ENCODE peak calls at places on chromosome 10, in seven cellular contexts. One of them, this sample, is unnamed.

GRCh38 chr10:96645191-96645721 is 58.4 kb upstream of the TM9SF3 start:
- DNase-seq in body of pancreas: no peak
- DNase-seq in bronchial epithelial cell: no peak
- DNase-seq in HFF-Myc: no peak
- DNase-seq in AG09319: no peak
- DNase-seq in K562: no peak
- DNase-seq in mesothelial cell of epicardium: no peak
- DNase-seq in this sample: no peak

GRCh38 chr10:89793649-89794254 is 92.4 kb downstream of the KIF20B start:
- DNase-seq in AG09319: peak
- DNase-seq in mesothelial cell of epicardium: no peak
- DNase-seq in HFF-Myc: peak
- DNase-seq in bronchial epithelial cell: peak
- DNase-seq in K562: peak
- DNase-seq in body of pancreas: peak
- DNase-seq in this sample: peak

GRCh38 chr10:22252286-22252800 is 34.5 kb upstream of the EBLN1 start:
- DNase-seq in HFF-Myc: no peak
- DNase-seq in bronchial epithelial cell: peak
- DNase-seq in mesothelial cell of epicardium: peak
- DNase-seq in K562: no peak
- DNase-seq in AG09319: no peak
- DNase-seq in body of pancreas: peak
- DNase-seq in this sample: peak

GRCh38 chr10:5958077-5958476 is 19.3 kb downstream of the IL15RA start:
- DNase-seq in bronchial epithelial cell: no peak
- DNase-seq in mesothelial cell of epicardium: no peak
- DNase-seq in body of pancreas: no peak
- DNase-seq in HFF-Myc: peak
- DNase-seq in AG09319: no peak
- DNase-seq in K562: no peak
- DNase-seq in this sample: no peak

GRCh38 chr10:95660283-95660682 is 3.8 kb upstream of the ALDH18A1 start:
- DNase-seq in AG09319: no peak
- DNase-seq in mesothelial cell of epicardium: no peak
- DNase-seq in K562: no peak
- DNase-seq in bronchial epithelial cell: peak
- DNase-seq in body of pancreas: no peak
- DNase-seq in HFF-Myc: no peak
- DNase-seq in this sample: no peak

GRCh38 chr10:58734116-58734515 is 221.4 kb downstream of the BICC1 start:
- DNase-seq in AG09319: peak
- DNase-seq in mesothelial cell of epicardium: no peak
- DNase-seq in K562: no peak
- DNase-seq in HFF-Myc: no peak
- DNase-seq in body of pancreas: no peak
- DNase-seq in bronchial epithelial cell: no peak
- DNase-seq in this sample: no peak

GRCh38 chr10:5628798-5629788 is 37.3 kb downstream of the ASB13 start:
- DNase-seq in mesothelial cell of epicardium: no peak
- DNase-seq in K562: no peak
- DNase-seq in HFF-Myc: no peak
- DNase-seq in AG09319: no peak
- DNase-seq in bronchial epithelial cell: no peak
- DNase-seq in body of pancreas: no peak
- DNase-seq in this sample: no peak

GRCh38 chr10:23826399-23826798 is 382.5 kb upstream of the KIAA1217 start:
- DNase-seq in AG09319: no peak
- DNase-seq in K562: no peak
- DNase-seq in bronchial epithelial cell: peak
- DNase-seq in HFF-Myc: peak
- DNase-seq in body of pancreas: peak
- DNase-seq in mesothelial cell of epicardium: peak
- DNase-seq in this sample: peak

GRCh38 chr10:7388602-7389001 is 22.2 kb downstream of the SFMBT2 start:
- DNase-seq in mesothelial cell of epicardium: no peak
- DNase-seq in K562: no peak
- DNase-seq in AG09319: no peak
- DNase-seq in bronchial epithelial cell: no peak
- DNase-seq in body of pancreas: no peak
- DNase-seq in HFF-Myc: no peak
- DNase-seq in this sample: no peak

GRCh38 chr10:43781480-43782361 is 133.0 kb upstream of the ZNF32 start:
- DNase-seq in K562: peak
- DNase-seq in mesothelial cell of epicardium: no peak
- DNase-seq in HFF-Myc: no peak
- DNase-seq in AG09319: no peak
- DNase-seq in body of pancreas: peak
- DNase-seq in bronchial epithelial cell: no peak
- DNase-seq in this sample: no peak

GRCh38 chr10:132145521-132146185 is 41.1 kb upstream of the DPYSL4 start:
- DNase-seq in body of pancreas: no peak
- DNase-seq in HFF-Myc: no peak
- DNase-seq in mesothelial cell of epicardium: peak
- DNase-seq in K562: no peak
- DNase-seq in bronchial epithelial cell: no peak
- DNase-seq in AG09319: no peak
- DNase-seq in this sample: no peak

GRCh38 chr10:89879121-89879520 is 177.7 kb downstream of the KIF20B start:
- DNase-seq in AG09319: no peak
- DNase-seq in K562: no peak
- DNase-seq in body of pancreas: no peak
- DNase-seq in bronchial epithelial cell: no peak
- DNase-seq in HFF-Myc: no peak
- DNase-seq in mesothelial cell of epicardium: no peak
- DNase-seq in this sample: no peak

GRCh38 chr10:117948493-117948892 is 98.2 kb downstream of the RAB11FIP2 start:
- DNase-seq in mesothelial cell of epicardium: no peak
- DNase-seq in body of pancreas: no peak
- DNase-seq in K562: no peak
- DNase-seq in bronchial epithelial cell: no peak
- DNase-seq in AG09319: no peak
- DNase-seq in HFF-Myc: no peak
- DNase-seq in this sample: no peak

GRCh38 chr10:125773702-125774101 is 1.9 kb downstream of the MMP21 start:
- DNase-seq in K562: no peak
- DNase-seq in HFF-Myc: no peak
- DNase-seq in bronchial epithelial cell: no peak
- DNase-seq in mesothelial cell of epicardium: no peak
- DNase-seq in body of pancreas: no peak
- DNase-seq in AG09319: no peak
- DNase-seq in this sample: no peak

GRCh38 chr10:116756277-116756676 is 13.9 kb upstream of the HSPA12A start:
- DNase-seq in AG09319: no peak
- DNase-seq in body of pancreas: peak
- DNase-seq in bronchial epithelial cell: no peak
- DNase-seq in HFF-Myc: no peak
- DNase-seq in K562: no peak
- DNase-seq in mesothelial cell of epicardium: no peak
- DNase-seq in this sample: no peak

GRCh38 chr10:17510242-17510908 is 56.0 kb upstream of the ST8SIA6 start:
- DNase-seq in body of pancreas: no peak
- DNase-seq in AG09319: no peak
- DNase-seq in HFF-Myc: no peak
- DNase-seq in bronchial epithelial cell: no peak
- DNase-seq in K562: no peak
- DNase-seq in mesothelial cell of epicardium: no peak
- DNase-seq in this sample: no peak

GRCh38 chr10:13865758-13866491 is 279.2 kb downstream of the PRPF18 start:
- DNase-seq in AG09319: no peak
- DNase-seq in HFF-Myc: peak
- DNase-seq in K562: no peak
- DNase-seq in body of pancreas: no peak
- DNase-seq in mesothelial cell of epicardium: no peak
- DNase-seq in bronchial epithelial cell: peak
- DNase-seq in this sample: no peak

GRCh38 chr10:25786181-25786580 is 147.8 kb upstream of the MYO3A start:
- DNase-seq in bronchial epithelial cell: no peak
- DNase-seq in K562: no peak
- DNase-seq in mesothelial cell of epicardium: no peak
- DNase-seq in AG09319: no peak
- DNase-seq in body of pancreas: peak
- DNase-seq in HFF-Myc: no peak
- DNase-seq in this sample: no peak

GRCh38 chr10:122476034-122476695 is 14.8 kb downstream of the HTRA1 start:
- DNase-seq in bronchial epithelial cell: peak
- DNase-seq in HFF-Myc: no peak
- DNase-seq in body of pancreas: no peak
- DNase-seq in K562: no peak
- DNase-seq in mesothelial cell of epicardium: no peak
- DNase-seq in AG09319: no peak
- DNase-seq in this sample: no peak

GRCh38 chr10:95387383-95387782 is 96.6 kb upstream of the PDLIM1 start:
- DNase-seq in K562: no peak
- DNase-seq in HFF-Myc: no peak
- DNase-seq in bronchial epithelial cell: no peak
- DNase-seq in mesothelial cell of epicardium: no peak
- DNase-seq in AG09319: no peak
- DNase-seq in body of pancreas: no peak
- DNase-seq in this sample: no peak

GRCh38 chr10:28367865-28368541 is 65.1 kb upstream of the MPP7 start:
- DNase-seq in bronchial epithelial cell: peak
- DNase-seq in AG09319: no peak
- DNase-seq in body of pancreas: no peak
- DNase-seq in HFF-Myc: peak
- DNase-seq in mesothelial cell of epicardium: no peak
- DNase-seq in K562: no peak
- DNase-seq in this sample: no peak

GRCh38 chr10:131928248-131929095 is 27.7 kb downstream of the PPP2R2D start:
- DNase-seq in mesothelial cell of epicardium: no peak
- DNase-seq in AG09319: no peak
- DNase-seq in body of pancreas: no peak
- DNase-seq in bronchial epithelial cell: no peak
- DNase-seq in K562: no peak
- DNase-seq in HFF-Myc: no peak
- DNase-seq in this sample: no peak

GRCh38 chr10:48234807-48235206 is 39.7 kb downstream of the FRMPD2 start:
- DNase-seq in mesothelial cell of epicardium: no peak
- DNase-seq in K562: no peak
- DNase-seq in bronchial epithelial cell: no peak
- DNase-seq in body of pancreas: no peak
- DNase-seq in HFF-Myc: no peak
- DNase-seq in AG09319: no peak
- DNase-seq in this sample: no peak
- TF ChIP-seq CTCF in mesothelial cell of epicardium: no peak
- TF ChIP-seq CTCF in K562: no peak
- TF ChIP-seq CTCF in bronchial epithelial cell: no peak
- TF ChIP-seq CTCF in body of pancreas: no peak
- TF ChIP-seq CTCF in HFF-Myc: no peak
- TF ChIP-seq CTCF in AG09319: no peak
- TF ChIP-seq CTCF in this sample: no peak

GRCh38 chr10:1746796-1747195 is 9.5 kb upstream of the ADARB2 start:
- DNase-seq in body of pancreas: no peak
- DNase-seq in mesothelial cell of epicardium: no peak
- DNase-seq in AG09319: no peak
- DNase-seq in HFF-Myc: no peak
- DNase-seq in bronchial epithelial cell: no peak
- DNase-seq in K562: no peak
- DNase-seq in this sample: no peak

GRCh38 chr10:1754506-1755177 is 17.3 kb upstream of the ADARB2 start:
- DNase-seq in K562: no peak
- DNase-seq in mesothelial cell of epicardium: no peak
- DNase-seq in HFF-Myc: no peak
- DNase-seq in body of pancreas: peak
- DNase-seq in bronchial epithelial cell: no peak
- DNase-seq in AG09319: no peak
- DNase-seq in this sample: peak

GRCh38 chr10:1747590-1748157 is 10.3 kb upstream of the ADARB2 start:
- DNase-seq in bronchial epithelial cell: no peak
- DNase-seq in body of pancreas: no peak
- DNase-seq in AG09319: no peak
- DNase-seq in K562: no peak
- DNase-seq in mesothelial cell of epicardium: no peak
- DNase-seq in HFF-Myc: no peak
- DNase-seq in this sample: no peak

GRCh38 chr10:1752153-1752552 is 14.8 kb upstream of the ADARB2 start:
- DNase-seq in bronchial epithelial cell: no peak
- DNase-seq in K562: no peak
- DNase-seq in HFF-Myc: no peak
- DNase-seq in body of pancreas: no peak
- DNase-seq in mesothelial cell of epicardium: no peak
- DNase-seq in AG09319: no peak
- DNase-seq in this sample: no peak
- TF ChIP-seq CTCF in bronchial epithelial cell: no peak
- TF ChIP-seq CTCF in K562: no peak
- TF ChIP-seq CTCF in HFF-Myc: no peak
- TF ChIP-seq CTCF in body of pancreas: no peak
- TF ChIP-seq CTCF in mesothelial cell of epicardium: no peak
- TF ChIP-seq CTCF in AG09319: no peak
- TF ChIP-seq CTCF in this sample: no peak

DNA sequence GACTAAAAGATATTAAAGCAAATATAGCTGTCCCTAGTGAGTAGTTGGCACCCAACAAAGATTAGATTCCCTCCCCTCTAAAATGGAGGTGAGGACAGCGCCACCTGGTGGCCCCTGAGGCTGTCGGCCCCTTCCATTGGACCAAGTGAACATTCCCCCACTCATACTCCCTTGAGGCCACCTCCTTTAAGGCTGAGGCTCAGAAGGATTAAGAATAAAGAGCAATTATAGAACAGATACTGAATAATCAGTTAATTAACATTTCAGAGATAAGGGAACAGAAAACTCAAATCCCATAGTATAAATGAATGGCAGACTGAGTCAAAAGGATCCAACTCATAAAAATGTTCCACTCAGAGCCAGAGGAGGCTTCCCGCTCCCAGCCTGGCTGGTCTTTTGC is 130.4 kb upstream of the GHITM start:
- DNase-seq in body of pancreas: peak
- DNase-seq in HFF-Myc: no peak
- DNase-seq in AG09319: no peak
- DNase-seq in mesothelial cell of epicardium: no peak
- DNase-seq in bronchial epithelial cell: no peak
- DNase-seq in K562: peak
- DNase-seq in this sample: peak
- TF ChIP-seq CTCF in body of pancreas: peak
- TF ChIP-seq CTCF in HFF-Myc: peak
- TF ChIP-seq CTCF in AG09319: peak
- TF ChIP-seq CTCF in mesothelial cell of epicardium: peak
- TF ChIP-seq CTCF in bronchial epithelial cell: peak
- TF ChIP-seq CTCF in K562: peak
- TF ChIP-seq CTCF in this sample: peak

GRCh38 chr10:27225642-27226257 is 14.8 kb downstream of the ACBD5 start:
- DNase-seq in HFF-Myc: no peak
- DNase-seq in AG09319: no peak
- DNase-seq in K562: no peak
- DNase-seq in bronchial epithelial cell: no peak
- DNase-seq in mesothelial cell of epicardium: no peak
- DNase-seq in body of pancreas: no peak
- DNase-seq in this sample: no peak

GRCh38 chr10:27225011-27225590 is 15.5 kb downstream of the ACBD5 start:
- DNase-seq in bronchial epithelial cell: no peak
- DNase-seq in HFF-Myc: no peak
- DNase-seq in mesothelial cell of epicardium: no peak
- DNase-seq in body of pancreas: no peak
- DNase-seq in K562: no peak
- DNase-seq in AG09319: no peak
- DNase-seq in this sample: no peak

DNA sequence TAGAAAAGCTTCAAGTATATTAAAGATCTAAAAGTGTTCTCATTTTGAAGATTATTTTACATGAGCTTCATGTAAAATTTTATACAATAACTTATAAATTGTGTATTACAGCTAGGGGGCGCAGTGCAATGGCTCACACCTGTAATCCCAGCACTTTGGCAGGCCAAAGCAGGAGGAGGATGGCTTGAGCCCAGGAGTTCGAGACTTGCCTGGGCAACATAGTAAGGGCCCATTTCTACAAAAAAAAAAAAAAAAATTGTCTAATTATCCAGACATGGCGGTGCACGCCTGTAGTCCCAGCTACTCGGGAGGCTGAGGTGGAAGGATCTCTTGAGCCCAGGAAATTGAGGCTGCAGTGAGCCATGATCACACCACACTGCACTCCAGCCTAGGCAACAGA is 16.6 kb downstream of the ACBD5 start:
- DNase-seq in AG09319: no peak
- DNase-seq in mesothelial cell of epicardium: no peak
- DNase-seq in bronchial epithelial cell: peak
- DNase-seq in HFF-Myc: no peak
- DNase-seq in K562: peak
- DNase-seq in body of pancreas: peak
- DNase-seq in this sample: peak
- TF ChIP-seq CTCF in AG09319: peak
- TF ChIP-seq CTCF in mesothelial cell of epicardium: peak
- TF ChIP-seq CTCF in bronchial epithelial cell: peak
- TF ChIP-seq CTCF in HFF-Myc: peak
- TF ChIP-seq CTCF in K562: peak
- TF ChIP-seq CTCF in body of pancreas: peak
- TF ChIP-seq CTCF in this sample: peak

This sample was measured in nephron progenitor cell.